ENCODE peak calls at places on chromosome 9, in ten cellular contexts. L, P, J, U, F, H, B, O, Y and M are unnamed samples.
A peak's percentile ranks its signal among the peaks of the same experiment; 100 is the strongest.

GRCh38 chr9:78786794-78787193 is 489.9 kb downstream of the PSAT1 start:
- DNase-seq in B (no peak), U (no peak), H (no peak), L (peak; percentile 10), F (no peak), J (peak; percentile 66), P (no peak), Y (no peak), O (peak; percentile 75), M (no peak)

GRCh38 chr9:100111235-100111634 is 12.2 kb downstream of the INVS start:
- DNase-seq in L (peak; percentile 94), O (peak; percentile 99), F (no peak), B (peak; percentile 66), H (peak; percentile 98), P (peak; percentile 59), U (peak; percentile 92), Y (peak; percentile 92), J (peak; percentile 98), M (no peak)

GRCh38 chr9:16515879-16516289 is 354.6 kb downstream of the BNC2 start:
- DNase-seq in L (no peak), U (no peak), Y (no peak), B (no peak), F (no peak), J (no peak), P (no peak), H (peak; percentile 88), O (peak; percentile 62), M (no peak)

GRCh38 chr9:113152699-113153098 is 1.9 kb downstream of the SLC31A2 start:
- DNase-seq in F (no peak), P (no peak), B (no peak), L (peak; percentile 95), U (no peak), J (no peak), Y (no peak), O (no peak), H (no peak), M (no peak)

GRCh38 chr9:95074632-95075269 is 242.8 kb downstream of the FANCC start:
- DNase-seq in O (no peak), J (no peak), P (no peak), Y (no peak), L (no peak), U (peak; percentile 57), B (no peak), F (no peak), H (no peak), M (no peak)

GRCh38 chr9:127915801-127916664 is 808 bp downstream of the ST6GALNAC4 start:
- DNase-seq in U (no peak), Y (no peak), L (no peak), P (peak; percentile 64), B (no peak), O (no peak), J (no peak), F (no peak), H (no peak), M (no peak)

GRCh38 chr9:134375011-134375390 is 48.7 kb downstream of the RXRA start:
- DNase-seq in B (no peak), H (peak; percentile 49), L (no peak), O (no peak), P (no peak), F (no peak), J (no peak), U (peak; percentile 94), Y (peak; percentile 87), M (no peak)

GRCh38 chr9:87567566-87567965 is 69.9 kb downstream of the DAPK1 start:
- DNase-seq in H (peak; percentile 63), Y (no peak), P (no peak), J (no peak), O (no peak), B (no peak), F (no peak), L (no peak), U (no peak), M (no peak)

GRCh38 chr9:136147890-136148714 is 29.4 kb upstream of the TMEM250 start:
- DNase-seq in U (no peak), Y (no peak), P (no peak), O (no peak), F (no peak), L (no peak), H (no peak), B (no peak), J (no peak), M (no peak)

GRCh38 chr9:129752915-129753724 is at the start of gene PTGES:
- DNase-seq in B (peak; percentile 51), O (peak; percentile 90), H (peak; percentile 90), J (peak; percentile 88), Y (peak; percentile 66), F (no peak), L (peak; percentile 84), P (peak; percentile 71), U (peak; percentile 89), M (no peak)

GRCh38 chr9:132221941-132222340 is 60.1 kb downstream of the NTNG2 start:
- DNase-seq in H (no peak), U (no peak), F (no peak), O (no peak), L (no peak), P (no peak), J (no peak), B (no peak), Y (no peak), M (no peak)

GRCh38 chr9:97660345-97660744 is 26.7 kb downstream of the NCBP1 start:
- DNase-seq in H (no peak), F (no peak), P (no peak), Y (no peak), L (no peak), J (no peak), U (no peak), B (no peak), O (no peak), M (peak; percentile 51)

GRCh38 chr9:14221558-14221957 is 92.4 kb downstream of the NFIB start:
- DNase-seq in U (no peak), Y (no peak), F (no peak), P (no peak), O (peak; percentile 74), L (peak; percentile 70), J (peak; percentile 76), B (no peak), H (peak; percentile 91), M (no peak)

GRCh38 chr9:93035821-93036351 is 22.6 kb upstream of the SUSD3 start:
- DNase-seq in P (no peak), L (no peak), F (no peak), O (no peak), B (no peak), J (no peak), Y (no peak), U (no peak), H (no peak), M (no peak)

GRCh38 chr9:1337169-1337568 is 287.0 kb downstream of the DMRT2 start:
- DNase-seq in B (no peak), F (no peak), O (no peak), L (peak; percentile 18), U (no peak), J (no peak), Y (no peak), H (no peak), P (no peak), M (no peak)
- TF ChIP-seq CTCF in B (no peak), F (no peak), O (no peak), L (no peak), U (no peak), J (no peak), Y (no peak), H (no peak), P (no peak), M (no peak)

GRCh38 chr9:124855944-124856773 is 2.9 kb downstream of the WDR38 start:
- DNase-seq in O (peak; percentile 30), H (no peak), Y (no peak), F (no peak), B (no peak), U (no peak), J (peak; percentile 37), L (peak; percentile 35), P (no peak), M (peak; percentile 66)
- TF ChIP-seq CTCF in O (peak; percentile 58), H (peak; percentile 59), Y (no peak), F (peak; percentile 33), B (peak; percentile 25), U (peak; percentile 17), J (peak; percentile 31), L (peak; percentile 42), P (no peak), M (peak; percentile 6)

DNA sequence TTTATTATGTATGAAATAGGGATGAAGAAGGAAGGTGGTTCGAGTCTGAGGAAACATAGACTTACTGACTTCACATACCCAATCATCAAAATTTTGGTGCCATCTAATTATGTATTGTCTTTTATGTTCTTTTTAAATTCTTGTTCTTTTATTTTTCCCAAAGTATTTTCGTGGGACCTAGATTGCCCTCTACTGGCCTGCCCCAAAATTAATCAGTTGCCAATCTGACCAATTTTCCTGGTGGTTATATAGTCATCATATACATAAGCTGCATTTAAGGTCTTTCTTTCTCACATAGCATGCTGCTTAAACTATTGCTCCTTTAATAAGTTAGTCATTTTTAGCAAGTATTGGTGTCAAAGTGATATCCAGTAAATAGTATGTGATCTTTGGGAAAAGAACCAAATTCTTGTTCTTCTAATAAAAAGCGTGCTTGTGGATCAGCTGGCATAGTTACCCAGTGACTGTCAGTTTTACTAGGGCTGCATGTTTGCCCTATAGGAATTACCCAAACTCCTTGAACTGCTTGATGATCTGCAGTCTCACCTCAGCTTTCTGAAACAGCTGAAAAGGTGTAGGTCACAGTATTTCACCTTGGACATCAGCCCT is 223.5 kb downstream of the SH3GL2 start:
- DNase-seq in O (peak; percentile 16), F (no peak), U (no peak), H (peak; percentile 26), B (no peak), L (no peak), Y (no peak), J (no peak), P (no peak), M (no peak)
- TF ChIP-seq CTCF in O (peak; percentile 81), F (peak; percentile 36), U (no peak), H (peak; percentile 53), B (peak; percentile 38), L (peak; percentile 56), Y (peak; percentile 30), J (peak; percentile 48), P (peak; percentile 20), M (no peak)

GRCh38 chr9:124255222-124255621 is 2.5 kb upstream of the NEK6 start:
- DNase-seq in F (no peak), J (no peak), L (no peak), P (no peak), Y (no peak), H (no peak), U (no peak), B (no peak), O (no peak), M (no peak)

GRCh38 chr9:124248992-124249391 is 8.8 kb upstream of the NEK6 start:
- DNase-seq in F (no peak), Y (no peak), U (peak; percentile 24), P (no peak), J (no peak), L (no peak), H (peak; percentile 35), O (no peak), B (no peak), M (no peak)

GRCh38 chr9:124251188-124251587 is 6.6 kb upstream of the NEK6 start:
- DNase-seq in B (no peak), L (no peak), O (no peak), J (no peak), Y (no peak), H (no peak), F (no peak), U (peak; percentile 36), P (no peak), M (no peak)

GRCh38 chr9:124254261-124254682 is 3.5 kb upstream of the NEK6 start:
- DNase-seq in Y (no peak), L (no peak), U (peak; percentile 8), B (no peak), H (no peak), P (no peak), O (no peak), J (no peak), F (peak; percentile 96), M (no peak)

GRCh38 chr9:124251605-124252366 is 6.0 kb upstream of the NEK6 start:
- DNase-seq in H (peak; percentile 71), O (peak; percentile 75), Y (no peak), U (peak; percentile 58), J (peak; percentile 54), L (no peak), P (no peak), B (no peak), F (no peak), M (no peak)
- TF ChIP-seq CTCF in H (no peak), O (no peak), Y (no peak), U (no peak), J (no peak), L (no peak), P (no peak), B (peak; percentile 17), F (no peak), M (no peak)